ENCODE peak calls at places on chromosomes 5 and 9, in six cellular contexts. U is ovary; D is midbrain; G is stimulated activated CD8-positive, alpha-beta memory T cell treated with anti-CD3 and anti-CD28 coated beads, Interleukin-15, amount 100 ng/mL, for 4 hours; A is non-pigmented ciliary epithelial cell; K is RCC 7860. C is an unnamed sample.
A peak's percentile ranks its signal among the peaks of the same experiment; 100 is the strongest.

GRCh38 chr9:88583901-88584596 is 49.1 kb downstream of the NXNL2 start:
- DNase-seq in U (no peak), D (no peak), G (no peak), A (no peak), K (no peak), C (no peak)

GRCh38 chr5:124764992-124765611 is 18.7 kb upstream of the ZNF608 start:
- DNase-seq in U (no peak), D (no peak), G (no peak), A (no peak), K (no peak), C (no peak)

GRCh38 chr9:95204710-95205109 is 112.8 kb downstream of the FANCC start:
- DNase-seq in U (no peak), D (no peak), G (no peak), A (no peak), K (no peak), C (no peak)

GRCh38 chr5:170813231-170813630 is 29.7 kb downstream of the GABRP start:
- DNase-seq in U (no peak), D (no peak), G (no peak), A (no peak), K (no peak), C (no peak)

GRCh38 chr5:126138475-126139005 is 284.7 kb upstream of the GRAMD2B start:
- DNase-seq in U (no peak), D (no peak), G (no peak), A (peak; percentile 14), K (peak; percentile 25), C (no peak)

GRCh38 chr9:16252631-16253030 is 617.8 kb downstream of the BNC2 start:
- DNase-seq in U (no peak), D (no peak), G (no peak), A (no peak), K (no peak), C (no peak)

GRCh38 chr5:14930486-14930885 is 58.9 kb upstream of the ANKH start:
- DNase-seq in U (no peak), D (no peak), G (no peak), A (no peak), K (no peak), C (no peak)

GRCh38 chr9:135500525-135501260 is at the start of gene MRPS2:
- DNase-seq in U (peak; percentile 89), D (peak; percentile 90), G (peak; percentile 74), A (peak; percentile 23), K (peak; percentile 68), C (peak; percentile 89)

GRCh38 chr5:135344351-135344750 is 54.7 kb downstream of the MACROH2A1 start:
- DNase-seq in U (no peak), D (no peak), G (no peak), A (no peak), K (no peak), C (no peak)

GRCh38 chr9:38127271-38127839 is 58.3 kb upstream of the SHB start:
- DNase-seq in U (no peak), D (no peak), G (no peak), A (no peak), K (no peak), C (no peak)

GRCh38 chr5:44365351-44365750 is 23.9 kb downstream of the FGF10 start:
- DNase-seq in U (no peak), D (no peak), G (no peak), A (no peak), K (no peak), C (no peak)

GRCh38 chr9:126621056-126621918 is 7.6 kb downstream of the LMX1B start:
- DNase-seq in U (no peak), D (no peak), G (no peak), A (no peak), K (no peak), C (no peak)

GRCh38 chr5:141958113-141958512 is at the start of gene PCDH12:
- DNase-seq in U (no peak), D (no peak), G (no peak), A (no peak), K (no peak), C (no peak)

GRCh38 chr5:72654231-72654630 is 147.0 kb upstream of the ZNF366 start:
- DNase-seq in U (no peak), D (no peak), G (no peak), A (no peak), K (no peak), C (no peak)

GRCh38 chr9:17750285-17750684 is 171.4 kb downstream of the SH3GL2 start:
- DNase-seq in U (no peak), D (no peak), G (no peak), A (no peak), K (no peak), C (no peak)

GRCh38 chr5:159928122-159928960 is 12.1 kb downstream of the ADRA1B start:
- DNase-seq in U (peak; percentile 64), D (no peak), G (no peak), A (peak; percentile 56), K (peak; percentile 73), C (no peak)

GRCh38 chr5:111530298-111530740 is 18.0 kb upstream of the STARD4 start:
- DNase-seq in U (no peak), D (no peak), G (peak; percentile 73), A (peak; percentile 97), K (peak; percentile 91), C (no peak)

GRCh38 chr5:135934939-135935338 is 19.8 kb downstream of the LECT2 start:
- DNase-seq in U (no peak), D (no peak), G (no peak), A (peak; percentile 8), K (no peak), C (no peak)

GRCh38 chr5:73625905-73626811 is at the start of gene ARHGEF28:
- DNase-seq in U (peak; percentile 78), D (peak; percentile 48), G (peak; percentile 15), A (no peak), K (peak; percentile 30), C (peak; percentile 81)

C was measured in coronary artery.